ENCODE peak calls at places on chromosomes 2 and 18, in nine cellular contexts. One of them, this sample, is unnamed.

GRCh38 chr2:14303366-14304115 is 329.0 kb upstream of the LRATD1 start:
- DNase-seq in ELF-1: no peak
- DNase-seq in activated T-helper 1 cell treated with anti-CD3 and anti-CD28 coated beads, Interleukin-12 subunit alpha, Interleukin-12 subunit beta, Interleukin-2, Interleukin-4 antibody, amounts not matched to agents 30 ng/mL and 10 ng/mL and 1 ng/mL, durations not matched to agents 14 hours and 24 hours and 36 hours: no peak
- DNase-seq in HS-5: no peak
- DNase-seq in NCI-H1105: no peak
- DNase-seq in nephron progenitor cell: no peak
- DNase-seq in OCI-LY7: peak; percentile 1
- DNase-seq in PC-9: no peak
- DNase-seq in caudate nucleus: no peak
- DNase-seq in this sample: no peak

GRCh38 chr2:85119900-85120299 is 13.3 kb upstream of the TCF7L1 start:
- DNase-seq in OCI-LY7: no peak
- DNase-seq in HS-5: no peak
- DNase-seq in PC-9: no peak
- DNase-seq in caudate nucleus: no peak
- DNase-seq in activated T-helper 1 cell treated with anti-CD3 and anti-CD28 coated beads, Interleukin-12 subunit alpha, Interleukin-12 subunit beta, Interleukin-2, Interleukin-4 antibody, amounts not matched to agents 30 ng/mL and 10 ng/mL and 1 ng/mL, durations not matched to agents 14 hours and 24 hours and 36 hours: no peak
- DNase-seq in nephron progenitor cell: no peak
- DNase-seq in NCI-H1105: no peak
- DNase-seq in ELF-1: peak; percentile 94
- DNase-seq in this sample: no peak

GRCh38 chr2:229454934-229455631 is 184.0 kb upstream of the PID1 start:
- DNase-seq in ELF-1: no peak
- DNase-seq in nephron progenitor cell: no peak
- DNase-seq in NCI-H1105: no peak
- DNase-seq in activated T-helper 1 cell treated with anti-CD3 and anti-CD28 coated beads, Interleukin-12 subunit alpha, Interleukin-12 subunit beta, Interleukin-2, Interleukin-4 antibody, amounts not matched to agents 30 ng/mL and 10 ng/mL and 1 ng/mL, durations not matched to agents 14 hours and 24 hours and 36 hours: no peak
- DNase-seq in PC-9: peak; percentile 81
- DNase-seq in HS-5: peak; percentile 91
- DNase-seq in OCI-LY7: no peak
- DNase-seq in caudate nucleus: no peak
- DNase-seq in this sample: no peak

GRCh38 chr2:113679457-113679856 is 52.4 kb downstream of the RABL2A start:
- DNase-seq in caudate nucleus: no peak
- DNase-seq in activated T-helper 1 cell treated with anti-CD3 and anti-CD28 coated beads, Interleukin-12 subunit alpha, Interleukin-12 subunit beta, Interleukin-2, Interleukin-4 antibody, amounts not matched to agents 30 ng/mL and 10 ng/mL and 1 ng/mL, durations not matched to agents 14 hours and 24 hours and 36 hours: no peak
- DNase-seq in nephron progenitor cell: no peak
- DNase-seq in OCI-LY7: no peak
- DNase-seq in NCI-H1105: no peak
- DNase-seq in PC-9: no peak
- DNase-seq in HS-5: no peak
- DNase-seq in ELF-1: peak; percentile 7
- DNase-seq in this sample: no peak

GRCh38 chr2:28334527-28334891 is 58.1 kb upstream of the FOSL2 start:
- DNase-seq in caudate nucleus: no peak
- DNase-seq in NCI-H1105: no peak
- DNase-seq in activated T-helper 1 cell treated with anti-CD3 and anti-CD28 coated beads, Interleukin-12 subunit alpha, Interleukin-12 subunit beta, Interleukin-2, Interleukin-4 antibody, amounts not matched to agents 30 ng/mL and 10 ng/mL and 1 ng/mL, durations not matched to agents 14 hours and 24 hours and 36 hours: no peak
- DNase-seq in nephron progenitor cell: no peak
- DNase-seq in ELF-1: no peak
- DNase-seq in HS-5: no peak
- DNase-seq in OCI-LY7: no peak
- DNase-seq in PC-9: peak; percentile 24
- DNase-seq in this sample: no peak

GRCh38 chr2:37615808-37616673 is 55.4 kb downstream of the CDC42EP3 start:
- DNase-seq in activated T-helper 1 cell treated with anti-CD3 and anti-CD28 coated beads, Interleukin-12 subunit alpha, Interleukin-12 subunit beta, Interleukin-2, Interleukin-4 antibody, amounts not matched to agents 30 ng/mL and 10 ng/mL and 1 ng/mL, durations not matched to agents 14 hours and 24 hours and 36 hours: peak; percentile 34
- DNase-seq in OCI-LY7: peak; percentile 26
- DNase-seq in HS-5: no peak
- DNase-seq in caudate nucleus: no peak
- DNase-seq in PC-9: no peak
- DNase-seq in ELF-1: no peak
- DNase-seq in NCI-H1105: no peak
- DNase-seq in nephron progenitor cell: no peak
- DNase-seq in this sample: peak; percentile 49

GRCh38 chr2:96769816-96770215 is 9.1 kb downstream of the CNNM4 start:
- DNase-seq in OCI-LY7: no peak
- DNase-seq in HS-5: no peak
- DNase-seq in PC-9: no peak
- DNase-seq in activated T-helper 1 cell treated with anti-CD3 and anti-CD28 coated beads, Interleukin-12 subunit alpha, Interleukin-12 subunit beta, Interleukin-2, Interleukin-4 antibody, amounts not matched to agents 30 ng/mL and 10 ng/mL and 1 ng/mL, durations not matched to agents 14 hours and 24 hours and 36 hours: no peak
- DNase-seq in NCI-H1105: no peak
- DNase-seq in nephron progenitor cell: no peak
- DNase-seq in caudate nucleus: peak; percentile 12
- DNase-seq in ELF-1: peak; percentile 85
- DNase-seq in this sample: no peak

GRCh38 chr2:120388222-120389035 is 42.5 kb downstream of the INHBB start:
- DNase-seq in NCI-H1105: no peak
- DNase-seq in caudate nucleus: no peak
- DNase-seq in HS-5: no peak
- DNase-seq in activated T-helper 1 cell treated with anti-CD3 and anti-CD28 coated beads, Interleukin-12 subunit alpha, Interleukin-12 subunit beta, Interleukin-2, Interleukin-4 antibody, amounts not matched to agents 30 ng/mL and 10 ng/mL and 1 ng/mL, durations not matched to agents 14 hours and 24 hours and 36 hours: no peak
- DNase-seq in ELF-1: no peak
- DNase-seq in PC-9: no peak
- DNase-seq in nephron progenitor cell: no peak
- DNase-seq in OCI-LY7: no peak
- DNase-seq in this sample: no peak

GRCh38 chr18:49008156-49008555 is 57.4 kb upstream of the SMAD7 start:
- DNase-seq in nephron progenitor cell: no peak
- DNase-seq in activated T-helper 1 cell treated with anti-CD3 and anti-CD28 coated beads, Interleukin-12 subunit alpha, Interleukin-12 subunit beta, Interleukin-2, Interleukin-4 antibody, amounts not matched to agents 30 ng/mL and 10 ng/mL and 1 ng/mL, durations not matched to agents 14 hours and 24 hours and 36 hours: no peak
- DNase-seq in caudate nucleus: no peak
- DNase-seq in HS-5: no peak
- DNase-seq in ELF-1: no peak
- DNase-seq in OCI-LY7: no peak
- DNase-seq in PC-9: no peak
- DNase-seq in NCI-H1105: no peak
- DNase-seq in this sample: no peak

GRCh38 chr2:74957886-74958276 is 562 bp upstream of the POLE4 start:
- DNase-seq in ELF-1: no peak
- DNase-seq in activated T-helper 1 cell treated with anti-CD3 and anti-CD28 coated beads, Interleukin-12 subunit alpha, Interleukin-12 subunit beta, Interleukin-2, Interleukin-4 antibody, amounts not matched to agents 30 ng/mL and 10 ng/mL and 1 ng/mL, durations not matched to agents 14 hours and 24 hours and 36 hours: no peak
- DNase-seq in PC-9: no peak
- DNase-seq in OCI-LY7: no peak
- DNase-seq in HS-5: no peak
- DNase-seq in nephron progenitor cell: no peak
- DNase-seq in NCI-H1105: no peak
- DNase-seq in caudate nucleus: no peak
- DNase-seq in this sample: no peak

GRCh38 chr18:64131314-64131713 is 17.6 kb downstream of the LINC00305 start:
- DNase-seq in PC-9: no peak
- DNase-seq in NCI-H1105: no peak
- DNase-seq in caudate nucleus: no peak
- DNase-seq in nephron progenitor cell: no peak
- DNase-seq in ELF-1: no peak
- DNase-seq in HS-5: no peak
- DNase-seq in OCI-LY7: no peak
- DNase-seq in activated T-helper 1 cell treated with anti-CD3 and anti-CD28 coated beads, Interleukin-12 subunit alpha, Interleukin-12 subunit beta, Interleukin-2, Interleukin-4 antibody, amounts not matched to agents 30 ng/mL and 10 ng/mL and 1 ng/mL, durations not matched to agents 14 hours and 24 hours and 36 hours: no peak
- DNase-seq in this sample: no peak

GRCh38 chr2:240460781-240461431 is 25.4 kb downstream of the GPC1 start:
- DNase-seq in caudate nucleus: no peak
- DNase-seq in nephron progenitor cell: peak; percentile 7
- DNase-seq in PC-9: no peak
- DNase-seq in OCI-LY7: no peak
- DNase-seq in HS-5: no peak
- DNase-seq in NCI-H1105: no peak
- DNase-seq in ELF-1: no peak
- DNase-seq in activated T-helper 1 cell treated with anti-CD3 and anti-CD28 coated beads, Interleukin-12 subunit alpha, Interleukin-12 subunit beta, Interleukin-2, Interleukin-4 antibody, amounts not matched to agents 30 ng/mL and 10 ng/mL and 1 ng/mL, durations not matched to agents 14 hours and 24 hours and 36 hours: no peak
- DNase-seq in this sample: peak; percentile 31

GRCh38 chr2:230814616-230815015 is 50.1 kb upstream of the ITM2C start:
- DNase-seq in PC-9: no peak
- DNase-seq in NCI-H1105: no peak
- DNase-seq in caudate nucleus: no peak
- DNase-seq in HS-5: no peak
- DNase-seq in nephron progenitor cell: no peak
- DNase-seq in activated T-helper 1 cell treated with anti-CD3 and anti-CD28 coated beads, Interleukin-12 subunit alpha, Interleukin-12 subunit beta, Interleukin-2, Interleukin-4 antibody, amounts not matched to agents 30 ng/mL and 10 ng/mL and 1 ng/mL, durations not matched to agents 14 hours and 24 hours and 36 hours: no peak
- DNase-seq in OCI-LY7: peak; percentile 43
- DNase-seq in ELF-1: no peak
- DNase-seq in this sample: no peak

GRCh38 chr2:187576906-187577305 is 22.7 kb upstream of the TFPI start:
- DNase-seq in caudate nucleus: no peak
- DNase-seq in nephron progenitor cell: no peak
- DNase-seq in NCI-H1105: no peak
- DNase-seq in OCI-LY7: no peak
- DNase-seq in PC-9: no peak
- DNase-seq in ELF-1: no peak
- DNase-seq in HS-5: no peak
- DNase-seq in activated T-helper 1 cell treated with anti-CD3 and anti-CD28 coated beads, Interleukin-12 subunit alpha, Interleukin-12 subunit beta, Interleukin-2, Interleukin-4 antibody, amounts not matched to agents 30 ng/mL and 10 ng/mL and 1 ng/mL, durations not matched to agents 14 hours and 24 hours and 36 hours: no peak
- DNase-seq in this sample: no peak

GRCh38 chr2:180012523-180012922 is 5.4 kb upstream of the CWC22 start:
- DNase-seq in nephron progenitor cell: no peak
- DNase-seq in HS-5: peak; percentile 92
- DNase-seq in ELF-1: no peak
- DNase-seq in activated T-helper 1 cell treated with anti-CD3 and anti-CD28 coated beads, Interleukin-12 subunit alpha, Interleukin-12 subunit beta, Interleukin-2, Interleukin-4 antibody, amounts not matched to agents 30 ng/mL and 10 ng/mL and 1 ng/mL, durations not matched to agents 14 hours and 24 hours and 36 hours: no peak
- DNase-seq in NCI-H1105: no peak
- DNase-seq in PC-9: peak; percentile 64
- DNase-seq in caudate nucleus: no peak
- DNase-seq in OCI-LY7: no peak
- DNase-seq in this sample: no peak

GRCh38 chr18:58005036-58005435 is 39.0 kb upstream of the NEDD4L start:
- DNase-seq in caudate nucleus: no peak
- DNase-seq in nephron progenitor cell: no peak
- DNase-seq in ELF-1: no peak
- DNase-seq in OCI-LY7: no peak
- DNase-seq in activated T-helper 1 cell treated with anti-CD3 and anti-CD28 coated beads, Interleukin-12 subunit alpha, Interleukin-12 subunit beta, Interleukin-2, Interleukin-4 antibody, amounts not matched to agents 30 ng/mL and 10 ng/mL and 1 ng/mL, durations not matched to agents 14 hours and 24 hours and 36 hours: no peak
- DNase-seq in PC-9: peak; percentile 63
- DNase-seq in HS-5: peak; percentile 10
- DNase-seq in NCI-H1105: no peak
- DNase-seq in this sample: no peak

GRCh38 chr2:116510117-116510671 is 1304.3 kb upstream of the DDX18 start:
- DNase-seq in OCI-LY7: peak; percentile 27
- DNase-seq in caudate nucleus: no peak
- DNase-seq in HS-5: no peak
- DNase-seq in NCI-H1105: peak; percentile 13
- DNase-seq in activated T-helper 1 cell treated with anti-CD3 and anti-CD28 coated beads, Interleukin-12 subunit alpha, Interleukin-12 subunit beta, Interleukin-2, Interleukin-4 antibody, amounts not matched to agents 30 ng/mL and 10 ng/mL and 1 ng/mL, durations not matched to agents 14 hours and 24 hours and 36 hours: no peak
- DNase-seq in ELF-1: peak; percentile 71
- DNase-seq in nephron progenitor cell: peak; percentile 4
- DNase-seq in PC-9: peak; percentile 37
- DNase-seq in this sample: no peak

GRCh38 chr2:232908695-232909094 is 38.6 kb downstream of the SNORC start:
- DNase-seq in ELF-1: no peak
- DNase-seq in caudate nucleus: no peak
- DNase-seq in PC-9: no peak
- DNase-seq in HS-5: no peak
- DNase-seq in NCI-H1105: no peak
- DNase-seq in nephron progenitor cell: no peak
- DNase-seq in OCI-LY7: no peak
- DNase-seq in activated T-helper 1 cell treated with anti-CD3 and anti-CD28 coated beads, Interleukin-12 subunit alpha, Interleukin-12 subunit beta, Interleukin-2, Interleukin-4 antibody, amounts not matched to agents 30 ng/mL and 10 ng/mL and 1 ng/mL, durations not matched to agents 14 hours and 24 hours and 36 hours: no peak
- DNase-seq in this sample: no peak

GRCh38 chr2:38446418-38446817 is 69.3 kb upstream of the ATL2 start:
- DNase-seq in activated T-helper 1 cell treated with anti-CD3 and anti-CD28 coated beads, Interleukin-12 subunit alpha, Interleukin-12 subunit beta, Interleukin-2, Interleukin-4 antibody, amounts not matched to agents 30 ng/mL and 10 ng/mL and 1 ng/mL, durations not matched to agents 14 hours and 24 hours and 36 hours: no peak
- DNase-seq in NCI-H1105: no peak
- DNase-seq in caudate nucleus: no peak
- DNase-seq in ELF-1: peak; percentile 10
- DNase-seq in HS-5: no peak
- DNase-seq in PC-9: no peak
- DNase-seq in nephron progenitor cell: no peak
- DNase-seq in OCI-LY7: no peak
- DNase-seq in this sample: no peak

GRCh38 chr2:241000831-241001321 is 2.5 kb downstream of the SNED1 start:
- DNase-seq in PC-9: no peak
- DNase-seq in caudate nucleus: no peak
- DNase-seq in HS-5: no peak
- DNase-seq in OCI-LY7: no peak
- DNase-seq in nephron progenitor cell: no peak
- DNase-seq in NCI-H1105: no peak
- DNase-seq in ELF-1: no peak
- DNase-seq in activated T-helper 1 cell treated with anti-CD3 and anti-CD28 coated beads, Interleukin-12 subunit alpha, Interleukin-12 subunit beta, Interleukin-2, Interleukin-4 antibody, amounts not matched to agents 30 ng/mL and 10 ng/mL and 1 ng/mL, durations not matched to agents 14 hours and 24 hours and 36 hours: no peak
- DNase-seq in this sample: no peak

GRCh38 chr2:196176142-196176738 is 4.9 kb upstream of the STK17B start:
- DNase-seq in NCI-H1105: no peak
- DNase-seq in activated T-helper 1 cell treated with anti-CD3 and anti-CD28 coated beads, Interleukin-12 subunit alpha, Interleukin-12 subunit beta, Interleukin-2, Interleukin-4 antibody, amounts not matched to agents 30 ng/mL and 10 ng/mL and 1 ng/mL, durations not matched to agents 14 hours and 24 hours and 36 hours: peak; percentile 83
- DNase-seq in PC-9: no peak
- DNase-seq in OCI-LY7: peak; percentile 97
- DNase-seq in nephron progenitor cell: no peak
- DNase-seq in ELF-1: no peak
- DNase-seq in HS-5: no peak
- DNase-seq in caudate nucleus: no peak
- DNase-seq in this sample: peak; percentile 94

GRCh38 chr18:13587937-13588336 is 138.4 kb downstream of the FAM210A start:
- DNase-seq in activated T-helper 1 cell treated with anti-CD3 and anti-CD28 coated beads, Interleukin-12 subunit alpha, Interleukin-12 subunit beta, Interleukin-2, Interleukin-4 antibody, amounts not matched to agents 30 ng/mL and 10 ng/mL and 1 ng/mL, durations not matched to agents 14 hours and 24 hours and 36 hours: no peak
- DNase-seq in HS-5: no peak
- DNase-seq in nephron progenitor cell: no peak
- DNase-seq in caudate nucleus: no peak
- DNase-seq in NCI-H1105: no peak
- DNase-seq in PC-9: no peak
- DNase-seq in ELF-1: no peak
- DNase-seq in OCI-LY7: no peak
- DNase-seq in this sample: no peak

GRCh38 chr2:2043394-2043793 is 287.7 kb downstream of the MYT1L start:
- DNase-seq in PC-9: no peak
- DNase-seq in caudate nucleus: no peak
- DNase-seq in NCI-H1105: no peak
- DNase-seq in ELF-1: no peak
- DNase-seq in nephron progenitor cell: no peak
- DNase-seq in activated T-helper 1 cell treated with anti-CD3 and anti-CD28 coated beads, Interleukin-12 subunit alpha, Interleukin-12 subunit beta, Interleukin-2, Interleukin-4 antibody, amounts not matched to agents 30 ng/mL and 10 ng/mL and 1 ng/mL, durations not matched to agents 14 hours and 24 hours and 36 hours: no peak
- DNase-seq in HS-5: no peak
- DNase-seq in OCI-LY7: no peak
- DNase-seq in this sample: no peak

GRCh38 chr18:58520964-58521363 is 107.9 kb downstream of the ALPK2 start:
- DNase-seq in OCI-LY7: no peak
- DNase-seq in nephron progenitor cell: no peak
- DNase-seq in caudate nucleus: no peak
- DNase-seq in PC-9: peak; percentile 57
- DNase-seq in NCI-H1105: no peak
- DNase-seq in HS-5: no peak
- DNase-seq in ELF-1: no peak
- DNase-seq in activated T-helper 1 cell treated with anti-CD3 and anti-CD28 coated beads, Interleukin-12 subunit alpha, Interleukin-12 subunit beta, Interleukin-2, Interleukin-4 antibody, amounts not matched to agents 30 ng/mL and 10 ng/mL and 1 ng/mL, durations not matched to agents 14 hours and 24 hours and 36 hours: no peak
- DNase-seq in this sample: no peak

GRCh38 chr18:11324510-11324909 is 175.1 kb upstream of the PIEZO2 start:
- DNase-seq in NCI-H1105: no peak
- DNase-seq in PC-9: no peak
- DNase-seq in activated T-helper 1 cell treated with anti-CD3 and anti-CD28 coated beads, Interleukin-12 subunit alpha, Interleukin-12 subunit beta, Interleukin-2, Interleukin-4 antibody, amounts not matched to agents 30 ng/mL and 10 ng/mL and 1 ng/mL, durations not matched to agents 14 hours and 24 hours and 36 hours: no peak
- DNase-seq in caudate nucleus: no peak
- DNase-seq in OCI-LY7: no peak
- DNase-seq in nephron progenitor cell: no peak
- DNase-seq in HS-5: no peak
- DNase-seq in ELF-1: no peak
- DNase-seq in this sample: no peak

GRCh38 chr2:222179592-222179991 is 119.2 kb downstream of the PAX3 start:
- DNase-seq in nephron progenitor cell: no peak
- DNase-seq in caudate nucleus: no peak
- DNase-seq in OCI-LY7: no peak
- DNase-seq in ELF-1: no peak
- DNase-seq in activated T-helper 1 cell treated with anti-CD3 and anti-CD28 coated beads, Interleukin-12 subunit alpha, Interleukin-12 subunit beta, Interleukin-2, Interleukin-4 antibody, amounts not matched to agents 30 ng/mL and 10 ng/mL and 1 ng/mL, durations not matched to agents 14 hours and 24 hours and 36 hours: no peak
- DNase-seq in NCI-H1105: peak; percentile 71
- DNase-seq in HS-5: no peak
- DNase-seq in PC-9: no peak
- DNase-seq in this sample: no peak

This sample was measured in B cell.